ENCODE peak calls at places on chromosomes 11 and 22, in seven cellular contexts. A, G, C, Z, E, T and W are unnamed samples.

GRCh38 chr11:68810164-68810563 is 31.6 kb downstream of the CPT1A start:
- DNase-seq in A (peak; percentile 87), G (no peak), C (no peak), Z (no peak), E (no peak), T (no peak), W (peak; percentile 82)

GRCh38 chr11:114026355-114026754 is 33.2 kb upstream of the ZBTB16 start:
- DNase-seq in A (no peak), G (no peak), C (no peak), Z (no peak), E (no peak), T (no peak), W (no peak)

GRCh38 chr11:79413258-79413657 is 27.6 kb downstream of the TENM4 start:
- DNase-seq in A (peak; percentile 92), G (no peak), C (no peak), Z (no peak), E (no peak), T (peak; percentile 91), W (peak; percentile 85)

GRCh38 chr11:79087957-79088318 is 352.9 kb downstream of the TENM4 start:
- DNase-seq in A (no peak), G (no peak), C (no peak), Z (no peak), E (no peak), T (no peak), W (no peak)

GRCh38 chr11:35010656-35011055 is 94.2 kb downstream of the PDHX start:
- DNase-seq in A (no peak), G (no peak), C (no peak), Z (no peak), E (no peak), T (no peak), W (no peak)

GRCh38 chr11:72446929-72447753 is 12.8 kb upstream of the CLPB start:
- DNase-seq in A (no peak), G (no peak), C (peak; percentile 26), Z (no peak), E (no peak), T (no peak), W (no peak)

GRCh38 chr11:8871283-8871775 is 39.7 kb upstream of the AKIP1 start:
- DNase-seq in A (peak; percentile 76), G (no peak), C (peak; percentile 16), Z (no peak), E (no peak), T (peak; percentile 84), W (peak; percentile 86)

GRCh38 chr22:22425783-22426624 is 82.5 kb downstream of the ZNF280B start:
- DNase-seq in A (no peak), G (no peak), C (no peak), Z (no peak), E (no peak), T (no peak), W (no peak)

GRCh38 chr11:106187860-106188456 is 110.5 kb downstream of the AASDHPPT start:
- DNase-seq in A (no peak), G (no peak), C (no peak), Z (no peak), E (no peak), T (no peak), W (no peak)

GRCh38 chr11:78319453-78319955 is 98.1 kb downstream of the GAB2 start:
- DNase-seq in A (no peak), G (no peak), C (no peak), Z (no peak), E (no peak), T (no peak), W (no peak)

GRCh38 chr22:42299586-42300285 is 29.3 kb upstream of the TCF20 start:
- DNase-seq in A (peak; percentile 70), G (peak; percentile 56), C (no peak), Z (peak; percentile 53), E (no peak), T (no peak), W (no peak)

GRCh38 chr11:68040121-68040956 is 1.5 kb downstream of the TCIRG1 start:
- DNase-seq in A (peak; percentile 82), G (no peak), C (no peak), Z (peak; percentile 54), E (no peak), T (peak; percentile 61), W (peak; percentile 83)

GRCh38 chr11:11752688-11753087 is 89.1 kb upstream of the USP47 start:
- DNase-seq in A (no peak), G (no peak), C (no peak), Z (no peak), E (no peak), T (no peak), W (no peak)

GRCh38 chr11:2109541-2110019 is 29.6 kb downstream of the IGF2 start:
- DNase-seq in A (peak; percentile 47), G (no peak), C (no peak), Z (no peak), E (no peak), T (no peak), W (no peak)